ENCODE peak calls at places on chromosomes 11 and 22, in five cellular contexts. Z is lower lobe of right lung, R is immature natural killer cell, H is NCI-H1092 treated with DMSO at 0.1 percent for 48 hours, Y is amygdala. O is an unnamed sample.

GRCh38 chr11:127733552-127733951 is 733.0 kb upstream of the KIRREL3 start:
- DNase-seq in Z (no peak), R (no peak), H (no peak), Y (no peak), O (peak)

GRCh38 chr22:19478466-19479357 is at the start of gene UFD1:
- DNase-seq in Z (peak), R (peak), H (peak), Y (peak), O (peak)

GRCh38 chr11:121071456-121072236 is 29.4 kb upstream of the TECTA start:
- DNase-seq in Z (no peak), R (no peak), H (no peak), Y (no peak), O (no peak)

GRCh38 chr22:46338636-46339035 is 3.1 kb downstream of the TRMU start:
- DNase-seq in Z (peak), R (no peak), H (no peak), Y (no peak), O (no peak)

GRCh38 chr22:42340695-42341383 is 70.4 kb upstream of the TCF20 start:
- DNase-seq in Z (no peak), R (no peak), H (peak), Y (no peak), O (peak)

GRCh38 chr11:19241260-19242183 is 777 bp upstream of the E2F8 start:
- DNase-seq in Z (peak), R (no peak), H (no peak), Y (no peak), O (peak)

GRCh38 chr11:130999086-130999485 is 82.8 kb upstream of the SNX19 start:
- DNase-seq in Z (no peak), R (no peak), H (no peak), Y (no peak), O (no peak)

GRCh38 chr11:23846902-23847422 is 649.9 kb upstream of the LUZP2 start:
- DNase-seq in Z (no peak), R (no peak), H (no peak), Y (no peak), O (no peak)

GRCh38 chr11:83827520-83827919 is 541.4 kb upstream of the CCDC90B start:
- DNase-seq in Z (no peak), R (no peak), H (no peak), Y (no peak), O (no peak)

GRCh38 chr22:29309332-29310064 is 3.0 kb downstream of the GAS2L1 start:
- DNase-seq in Z (peak), R (no peak), H (no peak), Y (no peak), O (no peak)

GRCh38 chr11:12556788-12557384 is 117.3 kb upstream of the TEAD1 start:
- DNase-seq in Z (peak), R (no peak), H (no peak), Y (no peak), O (no peak)

GRCh38 chr11:39374963-39375698 is 2084.3 kb downstream of the LRRC4C start:
- DNase-seq in Z (no peak), R (peak), H (peak), Y (no peak), O (peak)

GRCh38 chr11:120134106-120134930 is 3.6 kb downstream of the TRIM29 start:
- DNase-seq in Z (peak), R (no peak), H (no peak), Y (no peak), O (peak)

GRCh38 chr22:19663821-19664325 is 50.4 kb upstream of the SEPTIN5 start:
- DNase-seq in Z (no peak), R (no peak), H (peak), Y (no peak), O (no peak)